ENCODE peak calls at places on chromosomes 13 and 19, in four cellular contexts. One of them, this sample, is unnamed.

GRCh38 chr19:47230122-47230920 is 678 bp downstream of the BBC3 start:
- DNase-seq in K562: peak
- DNase-seq in HL-60: peak
- DNase-seq in GM12878: no peak
- DNase-seq in this sample: peak

GRCh38 chr13:37475966-37476365 is 122.6 kb downstream of the POSTN start:
- DNase-seq in HL-60: no peak
- DNase-seq in K562: no peak
- DNase-seq in GM12878: no peak
- DNase-seq in this sample: no peak

GRCh38 chr19:5345895-5346386 is 5.3 kb upstream of the PTPRS start:
- DNase-seq in K562: no peak
- DNase-seq in HL-60: no peak
- DNase-seq in GM12878: no peak
- DNase-seq in this sample: no peak

GRCh38 chr13:93230466-93230865 is 3.9 kb downstream of the GPC6 start:
- DNase-seq in HL-60: no peak
- DNase-seq in K562: no peak
- DNase-seq in GM12878: no peak
- DNase-seq in this sample: no peak

GRCh38 chr19:46283771-46284170 is 13.1 kb upstream of the HIF3A start:
- DNase-seq in HL-60: no peak
- DNase-seq in GM12878: no peak
- DNase-seq in K562: no peak
- DNase-seq in this sample: no peak

GRCh38 chr19:38291855-38292254 is 12.2 kb upstream of the C19orf33 start:
- DNase-seq in GM12878: no peak
- DNase-seq in K562: no peak
- DNase-seq in HL-60: no peak
- DNase-seq in this sample: no peak

GRCh38 chr13:38213307-38213706 is 136.3 kb upstream of the UFM1 start:
- DNase-seq in HL-60: no peak
- DNase-seq in GM12878: no peak
- DNase-seq in K562: no peak
- DNase-seq in this sample: no peak

GRCh38 chr13:112941349-112941748 is 27.7 kb upstream of the MCF2L start:
- DNase-seq in K562: no peak
- DNase-seq in HL-60: no peak
- DNase-seq in GM12878: no peak
- DNase-seq in this sample: no peak

GRCh38 chr13:94959616-94960015 is 247.3 kb upstream of the SOX21 start:
- DNase-seq in K562: no peak
- DNase-seq in HL-60: no peak
- DNase-seq in GM12878: no peak
- DNase-seq in this sample: no peak

GRCh38 chr13:107035778-107036177 is 467.8 kb upstream of the ARGLU1 start:
- DNase-seq in GM12878: no peak
- DNase-seq in K562: no peak
- DNase-seq in HL-60: no peak
- DNase-seq in this sample: no peak

GRCh38 chr13:108993346-108993745 is 363.9 kb downstream of the MYO16 start:
- DNase-seq in HL-60: peak
- DNase-seq in GM12878: no peak
- DNase-seq in K562: no peak
- DNase-seq in this sample: no peak

GRCh38 chr13:39263033-39263432 is 224.8 kb downstream of the NHLRC3 start:
- DNase-seq in K562: peak
- DNase-seq in GM12878: peak
- DNase-seq in HL-60: peak
- DNase-seq in this sample: peak

GRCh38 chr13:34137200-34137599 is 319.3 kb downstream of the RFC3 start:
- DNase-seq in GM12878: no peak
- DNase-seq in K562: no peak
- DNase-seq in HL-60: no peak
- DNase-seq in this sample: no peak

GRCh38 chr19:3365447-3366103 is 808 bp upstream of the NFIC start:
- DNase-seq in HL-60: peak
- DNase-seq in GM12878: no peak
- DNase-seq in K562: peak
- DNase-seq in this sample: no peak

GRCh38 chr13:52034616-52035226 is 10.2 kb downstream of the UTP14C start:
- DNase-seq in HL-60: no peak
- DNase-seq in GM12878: no peak
- DNase-seq in K562: no peak
- DNase-seq in this sample: no peak
- TF ChIP-seq POLR2AphosphoS5 in HL-60: no peak
- TF ChIP-seq POLR2AphosphoS5 in GM12878: no peak
- TF ChIP-seq POLR2AphosphoS5 in K562: no peak
- TF ChIP-seq POLR2AphosphoS5 in this sample: no peak

DNA sequence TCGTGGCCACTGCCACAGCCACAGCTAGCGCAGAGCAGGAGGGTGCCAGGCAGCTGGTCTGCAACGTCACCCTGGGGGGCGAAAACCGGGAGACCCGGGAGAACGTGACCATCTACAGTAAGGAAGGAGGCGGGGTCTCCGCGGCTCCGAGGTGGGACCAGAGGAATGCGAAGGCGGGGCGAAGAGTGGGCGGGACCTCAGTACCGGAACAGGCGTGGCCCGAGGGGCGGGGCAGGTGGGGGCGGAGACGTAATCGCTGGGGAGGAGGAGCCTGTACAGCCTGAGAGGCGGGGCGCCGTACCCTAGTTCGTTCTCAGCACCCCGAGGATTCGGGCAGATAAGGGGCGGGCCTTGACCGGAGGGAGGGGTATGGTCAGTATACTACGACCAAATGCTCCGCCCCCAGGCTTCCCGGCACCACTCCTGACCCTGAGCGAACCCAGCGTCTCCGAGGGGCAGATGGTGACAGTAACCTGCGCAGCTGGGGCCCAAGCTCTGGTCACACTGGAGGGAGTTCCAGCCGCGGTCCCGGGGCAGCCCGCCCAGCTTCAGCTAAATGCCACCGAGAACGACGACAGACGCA is 2.5 kb downstream of the ICAM5 start:
- DNase-seq in GM12878: no peak
- DNase-seq in K562: peak
- DNase-seq in HL-60: no peak
- DNase-seq in this sample: no peak
- TF ChIP-seq SPI1 in GM12878: no peak
- TF ChIP-seq SPI1 in K562: no peak
- TF ChIP-seq SPI1 in HL-60: no peak
- TF ChIP-seq SPI1 in this sample: no peak

GRCh38 chr13:21045101-21045500 is 16.3 kb downstream of the LATS2 start:
- DNase-seq in GM12878: no peak
- DNase-seq in HL-60: no peak
- DNase-seq in K562: no peak
- DNase-seq in this sample: no peak

GRCh38 chr13:21046203-21046602 is 15.2 kb downstream of the LATS2 start:
- DNase-seq in HL-60: no peak
- DNase-seq in K562: no peak
- DNase-seq in GM12878: no peak
- DNase-seq in this sample: no peak

GRCh38 chr13:21047087-21047486 is 14.3 kb downstream of the LATS2 start:
- DNase-seq in HL-60: no peak
- DNase-seq in GM12878: no peak
- DNase-seq in K562: no peak
- DNase-seq in this sample: no peak

GRCh38 chr13:21040120-21040834 is 21.1 kb downstream of the LATS2 start:
- DNase-seq in HL-60: no peak
- DNase-seq in GM12878: no peak
- DNase-seq in K562: no peak
- DNase-seq in this sample: no peak

GRCh38 chr13:21043898-21044297 is 17.5 kb downstream of the LATS2 start:
- DNase-seq in GM12878: no peak
- DNase-seq in HL-60: no peak
- DNase-seq in K562: no peak
- DNase-seq in this sample: no peak
- TF ChIP-seq POLR2AphosphoS5 in GM12878: no peak
- TF ChIP-seq POLR2AphosphoS5 in HL-60: no peak
- TF ChIP-seq POLR2AphosphoS5 in K562: no peak
- TF ChIP-seq POLR2AphosphoS5 in this sample: no peak

GRCh38 chr19:45079911-45080469 is 930 bp downstream of the GEMIN7 start:
- DNase-seq in GM12878: no peak
- DNase-seq in K562: peak
- DNase-seq in HL-60: no peak
- DNase-seq in this sample: no peak
- TF ChIP-seq SPI1 in GM12878: no peak
- TF ChIP-seq SPI1 in K562: no peak
- TF ChIP-seq SPI1 in HL-60: no peak
- TF ChIP-seq SPI1 in this sample: no peak

This sample was measured in GM12891.